ENCODE peak calls at places on chromosome 10, in four cellular contexts. Z is nucleus accumbens, O is type B pancreatic cell, G is NCI-H1436. S is an unnamed sample.
A peak's percentile ranks its signal among the peaks of the same experiment; 100 is the strongest.

GRCh38 chr10:119536508-119536837 is 6.0 kb downstream of the RGS10 start:
- DNase-seq in Z (no peak), G (no peak), O (no peak), S (no peak)

GRCh38 chr10:10209152-10209551 is 808.5 kb upstream of the CELF2 start:
- DNase-seq in Z (no peak), O (no peak), G (no peak), S (peak; percentile 38)

GRCh38 chr10:12869427-12869826 is 132.1 kb downstream of the CCDC3 start:
- DNase-seq in Z (no peak), O (no peak), G (no peak), S (peak; percentile 31)

GRCh38 chr10:122362621-122363020 is 11.9 kb upstream of the PLEKHA1 start:
- DNase-seq in Z (no peak), G (no peak), O (no peak), S (no peak)

GRCh38 chr10:86837663-86838062 is 81.2 kb downstream of the BMPR1A start:
- DNase-seq in O (no peak), G (no peak), Z (no peak), S (no peak)

GRCh38 chr10:16856092-16856491 is 38.9 kb upstream of the RSU1 start:
- DNase-seq in G (no peak), O (no peak), Z (no peak), S (no peak)

GRCh38 chr10:132449051-132449825 is 52.2 kb downstream of the PWWP2B start:
- DNase-seq in O (no peak), Z (no peak), G (no peak), S (no peak)

GRCh38 chr10:89414879-89415821 is 782 bp downstream of the IFIT5 start:
- DNase-seq in G (no peak), Z (peak; percentile 60), O (peak; percentile 69), S (peak; percentile 65)

GRCh38 chr10:132445516-132446194 is 48.7 kb downstream of the PWWP2B start:
- DNase-seq in G (no peak), Z (no peak), O (no peak), S (no peak)

GRCh38 chr10:43035785-43036184 is 41.1 kb upstream of the RET start:
- DNase-seq in Z (no peak), O (no peak), G (no peak), S (no peak)

GRCh38 chr10:52143338-52143737 is 170.7 kb upstream of the DKK1 start:
- DNase-seq in G (no peak), O (no peak), Z (no peak), S (no peak)

GRCh38 chr10:125264091-125264490 is 103.7 kb upstream of the CTBP2 start:
- DNase-seq in Z (no peak), G (no peak), O (peak; percentile 47), S (no peak)

GRCh38 chr10:43667736-43668371 is 19.2 kb upstream of the ZNF32 start:
- DNase-seq in Z (no peak), O (no peak), G (no peak), S (no peak)

GRCh38 chr10:70616761-70617160 is 14.2 kb upstream of the PRF1 start:
- DNase-seq in G (no peak), Z (no peak), O (no peak), S (no peak)

GRCh38 chr10:35545878-35546631 is 59.1 kb upstream of the GJD4 start:
- DNase-seq in G (no peak), O (no peak), Z (no peak), S (no peak)

GRCh38 chr10:3258291-3258848 is 85.8 kb upstream of the PITRM1 start:
- DNase-seq in O (no peak), G (no peak), Z (no peak), S (no peak)

GRCh38 chr10:5981529-5981928 is 4.2 kb upstream of the IL15RA start:
- DNase-seq in O (no peak), G (no peak), Z (no peak), S (no peak)

S was measured in occipital lobe.